ENCODE peak calls at places on chromosomes 5 and 9, in four cellular contexts. One of them, this sample, is unnamed.

GRCh38 chr5:60196382-60197113 is 303.0 kb upstream of the PDE4D start:
- DNase-seq in NCI-H748 treated with DMSO at 0.1 percent for 48 hours: no peak
- DNase-seq in fibroblast of villous mesenchyme: peak; percentile 81
- DNase-seq in RWPE1: peak; percentile 92
- DNase-seq in this sample: peak; percentile 96

GRCh38 chr9:112570731-112571167 is 84.1 kb downstream of the KIAA1958 start:
- DNase-seq in NCI-H748 treated with DMSO at 0.1 percent for 48 hours: no peak
- DNase-seq in fibroblast of villous mesenchyme: no peak
- DNase-seq in RWPE1: no peak
- DNase-seq in this sample: no peak

GRCh38 chr9:26813247-26813646 is 79.4 kb downstream of the CAAP1 start:
- DNase-seq in NCI-H748 treated with DMSO at 0.1 percent for 48 hours: no peak
- DNase-seq in fibroblast of villous mesenchyme: no peak
- DNase-seq in RWPE1: no peak
- DNase-seq in this sample: no peak

GRCh38 chr5:76065258-76065657 is 17.9 kb upstream of the SV2C start:
- DNase-seq in NCI-H748 treated with DMSO at 0.1 percent for 48 hours: no peak
- DNase-seq in fibroblast of villous mesenchyme: no peak
- DNase-seq in RWPE1: no peak
- DNase-seq in this sample: no peak

GRCh38 chr9:78609471-78609870 is 312.5 kb downstream of the PSAT1 start:
- DNase-seq in NCI-H748 treated with DMSO at 0.1 percent for 48 hours: peak; percentile 54
- DNase-seq in fibroblast of villous mesenchyme: no peak
- DNase-seq in RWPE1: no peak
- DNase-seq in this sample: no peak

GRCh38 chr5:42005561-42006153 is 80.6 kb downstream of the FBXO4 start:
- DNase-seq in NCI-H748 treated with DMSO at 0.1 percent for 48 hours: peak; percentile 33
- DNase-seq in fibroblast of villous mesenchyme: peak; percentile 37
- DNase-seq in RWPE1: peak; percentile 45
- DNase-seq in this sample: peak; percentile 62

GRCh38 chr5:112657804-112658203 is 79.9 kb upstream of the APC start:
- DNase-seq in NCI-H748 treated with DMSO at 0.1 percent for 48 hours: no peak
- DNase-seq in fibroblast of villous mesenchyme: no peak
- DNase-seq in RWPE1: no peak
- DNase-seq in this sample: no peak

GRCh38 chr5:122354293-122354692 is 42.3 kb downstream of the SNCAIP start:
- DNase-seq in NCI-H748 treated with DMSO at 0.1 percent for 48 hours: no peak
- DNase-seq in fibroblast of villous mesenchyme: no peak
- DNase-seq in RWPE1: no peak
- DNase-seq in this sample: no peak

GRCh38 chr5:91848453-91848852 is 465.3 kb upstream of the ARRDC3 start:
- DNase-seq in NCI-H748 treated with DMSO at 0.1 percent for 48 hours: no peak
- DNase-seq in fibroblast of villous mesenchyme: peak; percentile 54
- DNase-seq in RWPE1: peak; percentile 24
- DNase-seq in this sample: peak; percentile 96

GRCh38 chr9:18421391-18421790 is 52.6 kb upstream of the ADAMTSL1 start:
- DNase-seq in NCI-H748 treated with DMSO at 0.1 percent for 48 hours: no peak
- DNase-seq in fibroblast of villous mesenchyme: no peak
- DNase-seq in RWPE1: no peak
- DNase-seq in this sample: no peak

GRCh38 chr9:126794441-126794840 is 10.4 kb upstream of the ZBTB43 start:
- DNase-seq in NCI-H748 treated with DMSO at 0.1 percent for 48 hours: no peak
- DNase-seq in fibroblast of villous mesenchyme: no peak
- DNase-seq in RWPE1: peak; percentile 55
- DNase-seq in this sample: no peak

This sample was measured in PC-3.